ENCODE peak calls at places on chromosomes 12 and 14, in four cellular contexts. C is lung, Q is aorta, A is adrenal gland. F is an unnamed sample.
A peak's percentile ranks its signal among the peaks of the same experiment; 100 is the strongest.

GRCh38 chr12:129887047-129887568 is 16.7 kb downstream of the TMEM132D start:
- DNase-seq in C (peak; percentile 51), Q (no peak), A (no peak), F (no peak)

GRCh38 chr12:51972849-51973273 is 21.4 kb downstream of the ACVR1B start:
- DNase-seq in C (peak; percentile 68), Q (peak; percentile 72), A (no peak), F (no peak)

GRCh38 chr12:74794522-74794921 is 256.9 kb downstream of the ATXN7L3B start:
- DNase-seq in C (no peak), Q (no peak), A (no peak), F (no peak)

GRCh38 chr14:20469242-20469889 is at the start of gene PNP:
- DNase-seq in C (peak; percentile 91), Q (peak; percentile 94), A (peak; percentile 86), F (peak; percentile 93)

GRCh38 chr14:104294628-104294982 is 156.2 kb downstream of the KIF26A start:
- DNase-seq in C (no peak), Q (peak; percentile 25), A (no peak), F (no peak)

GRCh38 chr14:105974902-105975301 is 448.5 kb downstream of the TMEM121 start:
- DNase-seq in C (no peak), Q (no peak), A (no peak), F (peak; percentile 46)

GRCh38 chr12:72057330-72057911 is 118.8 kb downstream of the TPH2 start:
- DNase-seq in C (no peak), Q (no peak), A (no peak), F (no peak)

GRCh38 chr14:75514673-75515630 is 7.3 kb upstream of the BATF start:
- DNase-seq in C (no peak), Q (peak; percentile 61), A (no peak), F (peak; percentile 48)

GRCh38 chr14:96055753-96056508 is 16.8 kb downstream of the C14orf132 start:
- DNase-seq in C (no peak), Q (no peak), A (no peak), F (no peak)

GRCh38 chr14:87944987-87945604 is 47.9 kb downstream of the GALC start:
- DNase-seq in C (no peak), Q (no peak), A (no peak), F (peak; percentile 81)

GRCh38 chr14:50342211-50343080 is 30.3 kb downstream of the DMAC2L start:
- DNase-seq in C (no peak), Q (no peak), A (peak; percentile 75), F (peak; percentile 52)

GRCh38 chr14:24051162-24051788 is 534 bp upstream of the CARMIL3 start:
- DNase-seq in C (no peak), Q (no peak), A (no peak), F (no peak)

GRCh38 chr12:19482036-19482435 is 42.7 kb downstream of the AEBP2 start:
- DNase-seq in C (no peak), Q (no peak), A (no peak), F (no peak)

GRCh38 chr12:52305921-52306705 is 14.8 kb upstream of the KRT81 start:
- DNase-seq in C (no peak), Q (no peak), A (no peak), F (no peak)

GRCh38 chr14:38616959-38617358 is 361.1 kb upstream of the CLEC14A start:
- DNase-seq in C (peak; percentile 36), Q (no peak), A (no peak), F (no peak)

GRCh38 chr12:113651662-113652061 is 180.0 kb upstream of the LHX5 start:
- DNase-seq in C (no peak), Q (no peak), A (no peak), F (no peak)

GRCh38 chr12:89709994-89710872 is 1.6 kb upstream of the ATP2B1 start:
- DNase-seq in C (peak; percentile 67), Q (peak; percentile 84), A (peak; percentile 61), F (peak; percentile 8)

GRCh38 chr12:68451261-68452091 is 119.3 kb upstream of the MDM1 start:
- DNase-seq in C (peak; percentile 38), Q (peak; percentile 53), A (peak; percentile 27), F (peak; percentile 78)

GRCh38 chr12:12126551-12126950 is 55.8 kb downstream of the BCL2L14 start:
- DNase-seq in C (no peak), Q (no peak), A (no peak), F (no peak)

GRCh38 chr12:114439833-114440449 is 34.0 kb upstream of the TBX5 start:
- DNase-seq in C (no peak), Q (no peak), A (no peak), F (no peak)

GRCh38 chr14:105141026-105141425 is 27.6 kb downstream of the JAG2 start:
- DNase-seq in C (no peak), Q (no peak), A (no peak), F (no peak)

GRCh38 chr12:110012659-110013058 is 13.4 kb downstream of the ANKRD13A start:
- DNase-seq in C (no peak), Q (no peak), A (no peak), F (no peak)

GRCh38 chr14:53304726-53305381 is 151.7 kb upstream of the DDHD1 start:
- DNase-seq in C (no peak), Q (no peak), A (no peak), F (no peak)

GRCh38 chr12:53965251-53966069 is 7.5 kb upstream of the HOXC11 start:
- DNase-seq in C (no peak), Q (no peak), A (no peak), F (no peak)

GRCh38 chr12:42705863-42706262 is 116.3 kb upstream of the PRICKLE1 start:
- DNase-seq in C (peak; percentile 45), Q (peak; percentile 58), A (peak; percentile 19), F (no peak)

GRCh38 chr14:99564256-99564902 is 39.6 kb downstream of the CCDC85C start:
- DNase-seq in C (no peak), Q (no peak), A (peak; percentile 70), F (no peak)

GRCh38 chr14:55519473-55520080 is 60.4 kb upstream of the KTN1 start:
- DNase-seq in C (no peak), Q (no peak), A (no peak), F (no peak)

GRCh38 chr12:132186208-132186856 is 42.1 kb downstream of the NOC4L start:
- DNase-seq in C (no peak), Q (no peak), A (no peak), F (no peak)
- H3K4me3 ChIP-seq in C (no peak overlapping the region), Q (no peak overlapping the region), A (no peak overlapping the region), F (peak overlapping the region; percentile 73)

GRCh38 chr12:62471734-62472133 is 5.1 kb downstream of the MON2 start:
- DNase-seq in C (no peak), Q (no peak), A (no peak), F (no peak)

GRCh38 chr12:62468394-62468793 is 1.8 kb downstream of the MON2 start:
- DNase-seq in C (no peak), Q (no peak), A (no peak), F (no peak)

GRCh38 chr12:62468935-62469334 is 2.3 kb downstream of the MON2 start:
- DNase-seq in C (no peak), Q (no peak), A (no peak), F (no peak)

GRCh38 chr12:62469704-62470103 is 3.1 kb downstream of the MON2 start:
- DNase-seq in C (no peak), Q (no peak), A (no peak), F (no peak)

GRCh38 chr12:62472472-62472871 is 5.8 kb downstream of the MON2 start:
- DNase-seq in C (no peak), Q (no peak), A (no peak), F (no peak)
- H3K36me3 ChIP-seq in C (no peaks in the 10 kb centered on the region), Q (no peaks in the 10 kb centered on the region), A (no peaks in the 10 kb centered on the region), F (peaks cover 5% of the 10 kb centered on the region)

GRCh38 chr14:94390372-94391086 is 2.1 kb upstream of the SERPINA1 start:
- DNase-seq in C (peak; percentile 88), Q (peak; percentile 89), A (peak; percentile 38), F (no peak)
- H3K4me3 ChIP-seq in C (no peak overlapping the region), Q (no peak overlapping the region), A (no peak overlapping the region), F (no peak overlapping the region)

GRCh38 chr14:102236026-102236425 is 68.9 kb downstream of the MOK start:
- DNase-seq in C (no peak), Q (no peak), A (no peak), F (no peak)
- H3K36me3 ChIP-seq in C (peaks cover 3% of the 10 kb centered on the region), Q (no peaks in the 10 kb centered on the region), A (peaks cover 4% of the 10 kb centered on the region), F (no peaks in the 10 kb centered on the region)

GRCh38 chr12:116319851-116320621 is 42.5 kb upstream of the MED13L start:
- DNase-seq in C (no peak), Q (peak; percentile 86), A (peak; percentile 22), F (no peak)

GRCh38 chr12:116318738-116319050 is 41.2 kb upstream of the MED13L start:
- DNase-seq in C (no peak), Q (no peak), A (no peak), F (no peak)

GRCh38 chr12:116317986-116318737 is 40.7 kb upstream of the MED13L start:
- DNase-seq in C (no peak), Q (no peak), A (no peak), F (no peak)

GRCh38 chr12:116320839-116321238 is 43.3 kb upstream of the MED13L start:
- DNase-seq in C (no peak), Q (no peak), A (no peak), F (no peak)

GRCh38 chr12:116319316-116319715 is 41.8 kb upstream of the MED13L start:
- DNase-seq in C (no peak), Q (no peak), A (no peak), F (no peak)
- H3K4me3 ChIP-seq in C (no peak overlapping the region), Q (no peak overlapping the region), A (no peak overlapping the region), F (no peak overlapping the region)

GRCh38 chr12:2289525-2289924 is 236.7 kb downstream of the CACNA1C start:
- DNase-seq in C (no peak), Q (no peak), A (no peak), F (no peak)

GRCh38 chr12:2291182-2291832 is 238.5 kb downstream of the CACNA1C start:
- DNase-seq in C (no peak), Q (no peak), A (no peak), F (no peak)

GRCh38 chr12:2288875-2289274 is 236.1 kb downstream of the CACNA1C start:
- DNase-seq in C (no peak), Q (no peak), A (no peak), F (no peak)

GRCh38 chr12:2290516-2291065 is 237.8 kb downstream of the CACNA1C start:
- DNase-seq in C (no peak), Q (no peak), A (no peak), F (no peak)

DNA sequence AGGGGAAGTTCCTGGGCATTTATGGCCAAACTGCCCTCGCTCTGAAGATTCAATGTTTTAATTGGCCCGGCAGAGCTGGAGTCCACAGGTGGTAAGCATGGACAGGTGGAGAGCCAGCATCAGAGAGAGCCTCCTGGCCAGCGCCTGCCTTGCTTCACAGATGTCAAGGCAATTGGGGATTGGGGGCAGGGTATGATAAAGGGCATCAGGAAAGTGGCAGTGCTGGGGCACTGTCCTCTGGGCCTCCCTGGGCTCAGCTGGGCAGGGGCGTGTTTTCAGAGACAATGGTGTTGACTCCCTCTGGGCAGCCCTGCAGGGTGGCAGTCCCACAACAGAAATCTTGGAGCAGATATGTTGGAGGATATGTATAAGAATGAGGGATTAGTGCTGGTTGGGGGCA is 237.3 kb downstream of the CACNA1C start:
- DNase-seq in C (no peak), Q (no peak), A (no peak), F (no peak)
- H3K36me3 ChIP-seq in C (no peaks in the 10 kb centered on the region), Q (no peaks in the 10 kb centered on the region), A (no peaks in the 10 kb centered on the region), F (no peaks in the 10 kb centered on the region)

DNA sequence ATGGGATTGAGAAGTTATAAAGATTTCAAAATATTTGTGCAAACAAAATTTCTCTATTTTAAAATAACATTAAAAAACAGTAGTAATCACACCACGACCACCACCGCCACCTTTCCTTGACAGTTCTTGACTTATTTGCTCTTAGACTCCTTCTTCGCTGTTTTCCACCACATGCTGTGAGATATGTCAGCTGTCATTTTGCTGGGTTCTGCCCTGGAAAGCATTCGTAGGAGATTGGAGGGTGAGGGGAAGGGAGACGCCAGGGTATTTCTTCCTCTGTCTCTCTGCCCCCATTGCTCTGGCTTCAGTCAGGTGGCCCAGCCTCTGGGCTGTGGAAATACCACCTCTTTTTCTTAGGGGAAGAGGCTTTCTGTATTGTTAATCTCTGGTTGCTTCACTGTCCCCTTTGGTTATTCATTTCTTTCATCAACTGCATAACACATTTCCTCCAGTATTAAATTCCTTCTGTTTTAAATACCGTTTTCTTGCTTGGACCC is 186.2 kb downstream of the NEDD1 start:
- DNase-seq in C (no peak), Q (no peak), A (no peak), F (no peak)
- H3K4me3 ChIP-seq in C (no peak overlapping the region), Q (no peak overlapping the region), A (no peak overlapping the region), F (no peak overlapping the region)